ENCODE peak calls at places on chromosomes 4 and X, in five cellular contexts. Q is HCT116, A is HepG2, W is K562, S is GM12878. T is an unnamed sample.

GRCh38 chr4:2241003-2241402 is 918 bp downstream of the HAUS3 start:
- DNase-seq in A (no peak), W (no peak), Q (no peak), S (no peak), T (no peak)

GRCh38 chr4:155407480-155407879 is 30.7 kb upstream of the MAP9 start:
- DNase-seq in W (no peak), S (no peak), Q (no peak), A (no peak), T (no peak)

GRCh38 chr4:179415016-179415841 is 1973.0 kb upstream of the AGA start:
- DNase-seq in Q (no peak), S (no peak), W (no peak), A (no peak), T (no peak)

GRCh38 chrX:1521459-1521956 is 15.5 kb downstream of the P2RY8 start:
- DNase-seq in Q (no peak), W (no peak), A (peak), S (peak), T (peak)

GRCh38 chrX:8726031-8726652 is 5.8 kb downstream of the ANOS1 start:
- DNase-seq in W (no peak), Q (no peak), A (no peak), S (no peak), T (no peak)

GRCh38 chrX:139869796-139870195 is 63.1 kb downstream of the ATP11C start:
- DNase-seq in A (no peak), W (no peak), S (no peak), Q (no peak), T (no peak)

GRCh38 chrX:154596290-154596929 is 11.5 kb downstream of the CTAG1A start:
- DNase-seq in W (no peak), S (no peak), Q (no peak), A (no peak), T (peak)

GRCh38 chr4:54781771-54782170 is 124.0 kb downstream of the KIT start:
- DNase-seq in W (no peak), S (no peak), A (no peak), Q (no peak), T (no peak)

GRCh38 chrX:112642349-112642748 is 37.4 kb downstream of the LHFPL1 start:
- DNase-seq in W (peak), A (peak), Q (peak), S (no peak), T (peak)

GRCh38 chr4:85426366-85426765 is 48.6 kb upstream of the ARHGAP24 start:
- DNase-seq in W (no peak), Q (no peak), A (no peak), S (no peak), T (no peak)

GRCh38 chr4:108783666-108784463 is 21.0 kb upstream of the ETNPPL start:
- DNase-seq in A (peak), S (no peak), W (peak), Q (peak), T (no peak)

GRCh38 chrX:85993539-85994197 is 53.7 kb downstream of the CHM start:
- DNase-seq in S (no peak), W (no peak), A (no peak), Q (no peak), T (no peak)

GRCh38 chr4:185534850-185535761 is at the start of gene PDLIM3:
- DNase-seq in A (peak), Q (peak), S (no peak), W (peak), T (no peak)

GRCh38 chr4:113760852-113761681 is 471 bp downstream of the CAMK2D start:
- DNase-seq in A (peak), W (no peak), Q (no peak), S (no peak), T (no peak)

GRCh38 chr4:81375745-81376144 is 96.0 kb downstream of the RASGEF1B start:
- DNase-seq in A (no peak), Q (no peak), S (no peak), W (peak), T (no peak)

GRCh38 chrX:129777218-129777768 is 2.5 kb upstream of the SASH3 start:
- DNase-seq in A (peak), S (no peak), W (no peak), Q (no peak), T (no peak)

GRCh38 chr4:55547461-55547770 is 707 bp upstream of the CLOCK start:
- DNase-seq in A (no peak), S (no peak), Q (no peak), W (no peak), T (no peak)

GRCh38 chrX:70554948-70555347 is 110.3 kb downstream of the DLG3 start:
- DNase-seq in S (no peak), A (no peak), W (no peak), Q (no peak), T (no peak)

GRCh38 chrX:2464677-2465166 is 36.1 kb downstream of the DHRSX start:
- DNase-seq in A (no peak), S (no peak), Q (peak), W (peak), T (no peak)

GRCh38 chr4:6962211-6963041 is 52.8 kb downstream of the TBC1D14 start:
- DNase-seq in Q (no peak), S (no peak), A (no peak), W (no peak), T (no peak)

GRCh38 chr4:48024522-48024921 is 8.0 kb downstream of the NIPAL1 start:
- DNase-seq in A (no peak), S (no peak), Q (no peak), W (no peak), T (no peak)

GRCh38 chr4:168811793-168812651 is 198.0 kb downstream of the CBR4 start:
- DNase-seq in S (no peak), A (no peak), Q (no peak), W (no peak), T (no peak)

GRCh38 chr4:168812806-168813205 is 197.2 kb downstream of the CBR4 start:
- DNase-seq in Q (no peak), A (no peak), S (no peak), W (no peak), T (no peak)

GRCh38 chr4:168811207-168811606 is 198.8 kb downstream of the CBR4 start:
- DNase-seq in A (no peak), S (no peak), W (no peak), Q (no peak), T (no peak)

GRCh38 chr4:168817418-168817817 is 192.6 kb downstream of the CBR4 start:
- DNase-seq in A (no peak), W (no peak), Q (no peak), S (no peak), T (no peak)

DNA sequence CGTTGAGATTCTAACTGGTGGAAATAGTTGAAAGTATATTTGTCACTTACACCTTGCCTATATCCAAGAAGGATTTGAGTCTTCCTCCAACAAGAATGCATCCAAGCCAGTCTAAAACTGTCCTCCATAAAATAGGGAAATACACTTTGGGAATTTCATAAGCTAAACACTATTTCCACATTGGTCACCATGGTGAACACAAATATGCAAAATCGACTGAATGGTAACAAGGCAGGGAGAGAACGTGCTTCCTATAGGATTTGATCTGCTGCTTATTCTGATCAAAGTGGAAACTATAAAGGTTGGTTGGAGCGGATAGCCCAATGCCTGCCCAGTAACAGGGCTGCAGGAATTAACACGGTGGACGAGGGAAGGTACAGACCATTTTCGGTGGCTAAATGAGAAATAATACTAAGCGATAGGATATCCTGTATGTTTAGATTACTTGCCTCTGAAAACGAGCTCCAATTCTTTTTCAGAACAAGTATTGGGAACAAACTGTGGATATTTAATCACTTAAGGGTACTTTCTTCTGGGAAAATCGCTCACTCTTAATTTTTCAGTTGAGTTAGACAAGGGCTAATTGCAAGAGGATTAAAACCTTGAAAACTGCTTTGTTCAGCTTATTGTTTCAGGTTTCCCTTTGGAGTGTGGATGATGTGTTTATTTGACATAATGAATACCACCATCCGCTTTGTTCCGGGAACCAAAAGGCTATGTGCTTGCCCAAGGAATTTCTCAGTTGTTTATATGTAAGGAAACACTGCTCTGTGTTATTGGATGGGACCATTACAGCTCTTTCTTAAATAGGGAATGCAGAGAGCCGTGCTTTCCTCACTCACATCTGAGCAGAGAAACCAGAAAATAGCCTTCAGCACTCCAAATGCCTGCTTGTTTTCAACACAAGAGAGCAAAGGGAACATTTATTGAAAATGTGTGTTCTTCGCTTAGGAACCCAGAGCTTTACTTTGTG is 194.4 kb downstream of the CBR4 start:
- DNase-seq in S (no peak), W (no peak), Q (no peak), A (no peak), T (no peak)
- H3K27ac ChIP-seq in S (no peak), W (no peak), Q (no peak), A (no peak), T (no peak)

GRCh38 chrX:7240929-7241328 is 93.0 kb upstream of the PUDP start:
- DNase-seq in A (no peak), W (no peak), S (no peak), Q (no peak), T (no peak)

GRCh38 chrX:7233632-7234406 is 85.9 kb upstream of the PUDP start:
- DNase-seq in S (no peak), A (no peak), Q (no peak), W (no peak), T (no peak)

GRCh38 chrX:7235071-7235470 is 87.1 kb upstream of the PUDP start:
- DNase-seq in W (no peak), A (no peak), Q (no peak), S (no peak), T (no peak)
- TF ChIP-seq ZNF274 in W (no peak), A (no peak), Q (no peak), S (no peak), T (no peak)

DNA sequence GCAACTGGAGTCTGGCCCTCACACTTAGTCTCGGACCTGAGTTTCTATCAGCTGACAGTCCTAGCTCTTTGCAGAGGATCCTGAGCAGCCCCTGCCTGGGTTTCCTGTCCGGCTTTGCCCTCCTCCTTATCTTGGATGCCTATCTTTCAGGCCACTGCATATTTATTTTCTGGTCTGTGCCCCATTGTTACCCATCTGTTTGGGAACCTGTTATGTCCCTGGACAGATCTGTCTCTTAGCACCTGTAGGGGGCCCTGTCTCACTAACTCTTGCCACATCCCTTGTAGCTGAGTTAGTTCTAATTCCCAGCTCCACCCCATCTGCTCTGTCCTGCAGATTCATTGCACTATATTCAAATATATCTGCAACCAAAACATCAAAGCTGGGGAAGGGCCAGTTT is 514.9 kb upstream of the LCORL start:
- DNase-seq in S (no peak), A (peak), W (no peak), Q (no peak), T (no peak)
- TF ChIP-seq SRF in S (no peak), A (no peak), W (no peak), Q (no peak), T (no peak)

DNA sequence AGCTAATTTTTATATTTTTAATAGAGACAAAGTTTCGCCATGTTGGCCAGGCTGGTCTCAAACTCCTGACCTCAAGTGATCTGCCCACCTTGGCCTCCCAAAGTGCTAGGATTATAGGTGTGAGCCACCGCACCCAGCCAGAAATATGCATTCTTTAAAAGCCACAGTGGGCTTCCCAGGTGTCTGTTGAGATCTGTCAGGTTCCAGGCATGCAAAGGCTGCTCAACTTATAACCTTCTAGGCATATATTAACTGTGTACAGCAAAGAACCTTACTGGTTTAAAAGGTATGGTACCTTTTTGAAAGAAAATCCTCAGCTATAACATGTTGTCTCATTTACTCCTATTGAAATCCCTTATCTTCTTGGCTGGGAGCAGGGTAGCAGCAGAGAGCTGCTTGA is 42.5 kb downstream of the JADE3 start:
- DNase-seq in W (no peak), Q (no peak), S (no peak), A (no peak), T (no peak)
- H3K27ac ChIP-seq in W (no peak), Q (no peak), S (no peak), A (no peak), T (no peak)

GRCh38 chr4:101599620-101600019 is 190.9 kb upstream of the BANK1 start:
- DNase-seq in Q (no peak), W (no peak), S (no peak), A (no peak), T (no peak)

GRCh38 chr4:101596786-101597185 is 193.7 kb upstream of the BANK1 start:
- DNase-seq in W (no peak), S (peak), A (no peak), Q (no peak), T (no peak)

GRCh38 chr4:101597204-101597603 is 193.3 kb upstream of the BANK1 start:
- DNase-seq in W (peak), A (no peak), S (peak), Q (no peak), T (no peak)

GRCh38 chr4:101594588-101594987 is 195.9 kb upstream of the BANK1 start:
- DNase-seq in Q (no peak), S (no peak), A (no peak), W (no peak), T (no peak)

DNA sequence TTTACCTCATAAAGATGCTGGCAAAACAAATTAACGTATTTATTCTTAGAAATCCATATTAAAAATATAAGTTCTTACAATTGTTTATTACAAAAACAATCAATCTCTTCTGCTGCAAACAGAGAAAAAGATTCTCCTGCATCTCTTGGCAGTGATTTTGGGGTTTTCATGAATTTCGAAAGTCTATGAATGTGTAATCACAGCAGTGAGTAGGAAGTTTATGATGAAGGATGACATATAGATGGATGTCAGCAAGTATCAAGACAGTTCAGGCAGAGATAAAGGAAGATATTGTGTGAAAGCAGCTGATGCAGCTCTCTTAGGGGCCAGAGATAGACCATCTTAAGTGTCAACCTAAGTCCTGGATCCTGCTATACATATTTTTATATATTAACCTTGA is 196.9 kb upstream of the BANK1 start:
- DNase-seq in W (no peak), Q (no peak), S (no peak), A (no peak), T (no peak)
- TF ChIP-seq ZNF274 in W (no peak), Q (no peak), S (no peak), A (no peak), T (no peak)

GRCh38 chr4:166091914-166092510 is 219.0 kb downstream of the TLL1 start:
- DNase-seq in S (no peak), A (peak), W (peak), Q (peak), T (no peak)
- TF ChIP-seq SRF in S (no peak), A (no peak), W (no peak), Q (no peak), T (no peak)